ENCODE peak calls at places on chromosome 12, in five cellular contexts. A is Panc1, I is H1, V is sigmoid colon, U is transverse colon. G is an unnamed sample. For H3K9me3, the result is how much of the 10 kb centered on the place peaks cover.

GRCh38 chr12:45234134-45234865 is 18.4 kb downstream of the ANO6 start:
- DNase-seq in A (peak), I (no peak), V (peak), U (no peak), G (peak)

GRCh38 chr12:107092669-107093546 is 441 bp downstream of the CRY1 start:
- DNase-seq in A (no peak), I (no peak), V (peak), U (peak), G (peak)

GRCh38 chr12:122732170-122732569 is 1.5 kb upstream of the HCAR1 start:
- DNase-seq in A (no peak), I (no peak), V (no peak), U (no peak), G (no peak)

GRCh38 chr12:122166422-122167327 is 7.3 kb downstream of the IL31 start:
- DNase-seq in A (no peak), I (no peak), V (no peak), U (no peak), G (no peak)

GRCh38 chr12:81141220-81141619 is 63.3 kb downstream of the ACSS3 start:
- DNase-seq in A (no peak), I (no peak), V (no peak), U (no peak), G (no peak)

GRCh38 chr12:80713419-80713818 is 3.3 kb upstream of the MYF5 start:
- DNase-seq in A (no peak), I (no peak), V (no peak), U (no peak), G (no peak)

GRCh38 chr12:108482717-108483212 is 32.3 kb upstream of the FICD start:
- DNase-seq in A (peak), I (no peak), V (no peak), U (no peak), G (no peak)

GRCh38 chr12:6958609-6959375 is 7.6 kb downstream of the PTPN6 start:
- DNase-seq in A (no peak), I (no peak), V (peak), U (peak), G (no peak)

GRCh38 chr12:101697930-101698781 is 716 bp downstream of the CHPT1 start:
- DNase-seq in A (no peak), I (no peak), V (peak), U (peak), G (peak)

GRCh38 chr12:109615556-109616229 is 42.1 kb downstream of the MVK start:
- DNase-seq in A (no peak), I (no peak), V (no peak), U (no peak), G (no peak)

GRCh38 chr12:24605916-24606315 is 343.0 kb downstream of the BCAT1 start:
- DNase-seq in A (no peak), I (no peak), V (no peak), U (no peak), G (no peak)

GRCh38 chr12:20000229-20000869 is 368.0 kb upstream of the PDE3A start:
- DNase-seq in A (no peak), I (no peak), V (no peak), U (no peak), G (no peak)

GRCh38 chr12:108798551-108799221 is 58.7 kb downstream of the SSH1 start:
- DNase-seq in A (no peak), I (no peak), V (peak), U (peak), G (no peak)

GRCh38 chr12:87116778-87117177 is 860.6 kb upstream of the MGAT4C start:
- DNase-seq in A (no peak), I (no peak), V (no peak), U (no peak), G (no peak)

GRCh38 chr12:23127701-23128100 is 502.7 kb downstream of the ETNK1 start:
- DNase-seq in A (no peak), I (no peak), V (no peak), U (no peak), G (no peak)

GRCh38 chr12:115943630-115944391 is 333.7 kb downstream of the MED13L start:
- DNase-seq in A (no peak), I (no peak), V (no peak), U (no peak), G (no peak)

GRCh38 chr12:38139456-38139855 is 177.1 kb upstream of the ALG10B start:
- DNase-seq in A (no peak), I (no peak), V (no peak), U (no peak), G (no peak)
- H3K9me3 ChIP-seq in A (under half), I (half or more), V (under half), U (under half), G (under half)

GRCh38 chr12:95848575-95849388 is 10.0 kb upstream of the SNRPF start:
- DNase-seq in A (no peak), I (no peak), V (no peak), U (peak), G (peak)
- TF ChIP-seq CTCF in A (peak), I (peak), V (no peak), U (no peak), G (peak)

GRCh38 chr12:50025187-50026059 is at the start of gene RACGAP1:
- DNase-seq in A (peak), I (peak), V (peak), U (peak), G (peak)
- TF ChIP-seq POLR2AphosphoS5 in A (peak), I (peak), V (peak), U (peak), G (peak)

GRCh38 chr12:133061954-133062353 is 18.8 kb upstream of the ZNF140 start:
- DNase-seq in A (no peak), I (no peak), V (no peak), U (no peak), G (no peak)

GRCh38 chr12:133058203-133059125 is 21.2 kb downstream of the ZNF84 start:
- DNase-seq in A (no peak), I (no peak), V (no peak), U (no peak), G (no peak)

DNA sequence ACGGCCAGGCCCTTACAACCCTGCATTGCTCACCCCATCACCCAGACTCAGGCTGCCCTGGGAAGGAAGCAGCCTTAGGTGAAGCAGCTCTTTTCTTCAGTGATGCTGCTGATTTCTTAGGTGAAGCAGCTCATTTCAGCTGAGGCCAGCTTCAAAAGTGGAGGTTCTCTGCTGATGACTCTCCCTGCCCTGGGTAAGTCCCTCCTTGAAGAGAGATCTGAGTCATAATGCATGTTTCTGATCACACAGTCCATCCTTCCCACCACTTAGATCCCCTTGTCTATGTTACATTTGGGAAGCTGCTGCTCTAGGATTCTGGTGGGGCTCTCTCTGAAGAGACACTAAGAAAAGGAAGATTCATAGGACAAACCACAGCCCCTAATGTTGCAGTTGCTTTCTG is 17.2 kb upstream of the ZNF140 start:
- DNase-seq in A (no peak), I (no peak), V (no peak), U (no peak), G (no peak)
- H3K9me3 ChIP-seq in A (half or more), I (half or more), V (half or more), U (half or more), G (under half)

DNA sequence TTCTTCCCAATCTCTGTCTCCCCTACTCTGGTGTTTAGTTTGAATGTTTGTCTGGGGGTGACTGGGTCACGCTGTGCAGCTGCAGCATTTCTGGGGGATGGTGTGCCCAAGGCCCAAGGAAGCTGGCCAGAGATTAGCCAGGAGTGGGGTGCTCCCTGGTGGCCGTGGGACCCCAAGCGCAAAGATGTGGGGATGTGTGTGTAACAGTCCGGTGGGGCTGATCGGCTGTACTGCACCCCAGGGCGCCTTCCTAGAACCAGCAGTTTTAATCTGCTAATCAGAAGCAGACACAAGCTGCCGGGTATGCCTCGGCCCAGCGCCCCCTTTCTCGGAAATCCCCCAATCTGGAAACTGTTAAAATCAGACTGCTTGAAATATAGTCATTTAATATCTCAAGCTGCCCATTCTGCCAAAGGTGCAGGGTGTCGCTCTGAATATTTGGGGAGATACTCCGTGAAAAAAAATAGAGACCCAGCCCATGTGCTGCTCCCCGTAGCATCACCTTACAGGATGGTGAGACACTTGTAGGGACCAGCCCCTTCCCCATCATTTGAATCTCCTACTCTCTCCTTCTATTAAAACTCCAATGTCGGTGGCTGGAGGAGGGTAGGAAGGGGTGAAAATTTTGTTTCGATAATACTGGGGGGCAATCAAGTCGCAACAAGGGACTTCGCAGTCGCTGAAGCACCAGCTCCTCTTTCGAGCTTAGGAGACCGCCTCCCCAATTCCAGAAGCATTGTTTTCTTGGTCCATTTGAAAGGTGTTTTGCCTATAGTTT is 4.3 kb downstream of the HOXC9 start:
- DNase-seq in A (no peak), I (no peak), V (no peak), U (no peak), G (no peak)
- TF ChIP-seq CTCF in A (peak), I (no peak), V (no peak), U (no peak), G (no peak)

DNA sequence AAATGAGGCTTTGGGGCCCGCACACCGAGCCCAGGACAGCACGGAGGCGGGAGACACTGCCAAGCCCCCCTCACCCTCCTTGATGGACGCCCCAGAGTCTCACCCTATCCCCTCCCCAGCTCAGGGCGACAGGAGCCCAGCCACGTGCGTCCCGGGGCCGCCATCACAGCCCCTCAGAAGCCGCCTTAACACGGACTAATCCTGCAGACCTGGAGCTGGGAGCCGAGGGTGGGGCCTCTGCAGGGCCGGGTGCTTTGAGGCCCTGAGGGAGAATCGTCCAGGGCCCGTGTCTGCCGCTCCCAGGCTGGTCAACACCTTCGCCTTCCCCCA is 79.7 kb upstream of the FBRSL1 start:
- DNase-seq in A (no peak), I (no peak), V (no peak), U (no peak), G (no peak)
- TF ChIP-seq POLR2AphosphoS5 in A (no peak), I (no peak), V (no peak), U (no peak), G (no peak)

GRCh38 chr12:56886319-56886718 is 47.9 kb downstream of the SDR9C7 start:
- DNase-seq in A (no peak), I (no peak), V (no peak), U (no peak), G (no peak)
- H3K9me3 ChIP-seq in A (under half), I (under half), V (under half), U (under half), G (under half)

DNA sequence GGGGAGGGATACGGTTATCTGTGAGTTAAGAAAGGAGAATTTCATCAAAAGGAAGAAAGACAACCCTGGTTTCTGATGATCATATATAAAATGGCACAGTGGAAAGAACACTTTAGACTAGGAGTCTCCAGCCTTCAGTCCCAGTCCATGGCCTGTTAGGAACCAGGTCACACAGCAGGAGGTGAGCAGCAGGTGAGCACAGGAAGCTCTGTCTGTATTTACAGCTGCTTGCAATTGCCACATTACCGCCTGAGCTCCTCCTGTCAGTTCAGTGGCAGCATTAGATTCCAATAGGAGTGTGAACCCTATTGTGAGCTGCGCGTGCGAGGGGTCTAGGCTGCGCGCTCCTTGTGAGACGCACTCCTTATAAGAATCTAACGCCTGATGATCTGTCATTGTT is 137.9 kb downstream of the BTG1 start:
- DNase-seq in A (no peak), I (no peak), V (no peak), U (no peak), G (no peak)
- TF ChIP-seq CTCF in A (no peak), I (no peak), V (no peak), U (no peak), G (no peak)

DNA sequence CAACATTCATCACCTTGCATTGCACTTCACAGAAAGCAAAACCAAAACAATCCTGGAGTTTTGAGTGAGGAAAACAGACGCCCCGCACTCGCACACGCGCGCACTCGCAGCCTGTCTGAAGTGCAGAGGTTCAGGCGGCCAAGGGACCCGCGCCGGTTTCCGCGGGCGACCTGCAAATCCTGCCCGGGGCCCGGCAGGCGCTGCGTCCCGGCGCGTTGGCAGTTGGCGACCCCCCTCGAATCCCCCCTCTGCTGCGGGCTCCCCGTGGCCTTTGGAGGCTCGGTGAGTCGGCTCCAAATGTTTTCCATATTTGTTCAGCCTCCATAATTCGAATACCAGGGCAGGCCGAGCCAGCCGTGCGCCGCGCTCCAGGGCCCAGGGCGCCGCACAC is at the start of gene SSPN:
- DNase-seq in A (peak), I (no peak), V (peak), U (peak), G (peak)
- TF ChIP-seq POLR2AphosphoS5 in A (peak), I (no peak), V (peak), U (no peak), G (no peak)

G was measured in prostate gland.